ENCODE peak calls at places on chromosomes 3 and 15, in six cellular contexts. V, S, T, D, L and P are unnamed samples.

GRCh38 chr3:55409802-55410201 is 77.3 kb downstream of the WNT5A start:
- DNase-seq in V (no peak), S (no peak), T (no peak), D (no peak), L (no peak), P (no peak)

GRCh38 chr3:16187213-16187790 is 12.8 kb downstream of the GALNT15 start:
- DNase-seq in T (no peak), S (no peak), D (no peak), L (no peak), V (no peak), P (no peak)

GRCh38 chr3:127961963-127962362 is 46.9 kb downstream of the KBTBD12 start:
- DNase-seq in V (no peak), S (no peak), D (no peak), L (peak), T (no peak), P (no peak)

GRCh38 chr3:13318626-13319470 is 101.3 kb downstream of the NUP210 start:
- DNase-seq in D (no peak), V (no peak), T (no peak), S (no peak), L (no peak), P (no peak)

GRCh38 chr3:114527036-114527644 is 233.3 kb downstream of the TIGIT start:
- DNase-seq in L (peak), D (no peak), T (no peak), V (no peak), S (no peak), P (no peak)

GRCh38 chr3:126266850-126267168 is 86.4 kb upstream of the ALDH1L1 start:
- DNase-seq in V (no peak), D (no peak), S (no peak), T (no peak), L (no peak), P (no peak)

GRCh38 chr15:61216519-61216918 is 12.6 kb downstream of the RORA start:
- DNase-seq in V (no peak), T (no peak), S (no peak), D (no peak), L (peak), P (peak)

GRCh38 chr15:56699743-56700142 is 33.6 kb downstream of the ZNF280D start:
- DNase-seq in S (no peak), V (no peak), L (no peak), D (no peak), T (no peak), P (no peak)

GRCh38 chr3:193788189-193788946 is 195.4 kb downstream of the OPA1 start:
- DNase-seq in V (no peak), T (peak), L (peak), S (no peak), D (peak), P (peak)

GRCh38 chr15:86865920-86866319 is 786.2 kb downstream of the AGBL1 start:
- DNase-seq in L (no peak), V (no peak), T (no peak), D (no peak), S (no peak), P (no peak)

GRCh38 chr3:50515565-50516047 is 12.2 kb upstream of the CACNA2D2 start:
- DNase-seq in T (no peak), V (no peak), L (peak), D (peak), S (no peak), P (peak)

GRCh38 chr3:119643094-119643493 is 17.3 kb downstream of the POPDC2 start:
- DNase-seq in D (no peak), L (no peak), V (no peak), T (no peak), S (no peak), P (peak)

GRCh38 chr3:151430821-151431484 is 29.9 kb downstream of the IGSF10 start:
- DNase-seq in L (no peak), D (no peak), V (no peak), T (no peak), S (no peak), P (no peak)

GRCh38 chr15:75347222-75348033 is 589 bp downstream of the NEIL1 start:
- DNase-seq in D (peak), L (peak), S (no peak), T (peak), V (peak), P (peak)

GRCh38 chr3:189142527-189142926 is 29.2 kb upstream of the TPRG1 start:
- DNase-seq in V (no peak), L (no peak), S (no peak), D (no peak), T (no peak), P (no peak)

GRCh38 chr3:851098-851790 is 241.6 kb upstream of the CNTN6 start:
- DNase-seq in L (peak), T (no peak), S (no peak), V (no peak), D (no peak), P (peak)

GRCh38 chr3:11185564-11186317 is 31.4 kb downstream of the HRH1 start:
- DNase-seq in T (peak), L (no peak), S (peak), V (no peak), D (peak), P (no peak)

GRCh38 chr3:8854656-8855055 is 85.2 kb upstream of the OXTR start:
- DNase-seq in D (no peak), S (no peak), T (no peak), V (no peak), L (no peak), P (no peak)

GRCh38 chr3:177379045-177379444 is 181.8 kb upstream of the TBL1XR1 start:
- DNase-seq in L (peak), S (no peak), D (no peak), V (no peak), T (no peak), P (peak)

GRCh38 chr15:81166949-81167816 is 29.5 kb upstream of the IL16 start:
- DNase-seq in S (no peak), L (no peak), V (no peak), D (no peak), T (no peak), P (no peak)

GRCh38 chr3:172102123-172102882 is 62.9 kb downstream of the FNDC3B start:
- DNase-seq in L (no peak), D (no peak), V (no peak), T (no peak), S (no peak), P (no peak)

GRCh38 chr3:17494117-17494809 is 248.2 kb downstream of the TBC1D5 start:
- DNase-seq in D (no peak), S (peak), T (no peak), L (peak), V (no peak), P (no peak)

GRCh38 chr3:66314455-66314854 is 93.7 kb downstream of the SLC25A26 start:
- DNase-seq in D (no peak), V (no peak), L (no peak), S (no peak), T (no peak), P (no peak)

GRCh38 chr15:40772014-40772413 is 2.2 kb downstream of the C15orf62 start:
- DNase-seq in S (no peak), V (no peak), L (no peak), D (no peak), T (no peak), P (no peak)

GRCh38 chr15:40771242-40771641 is 1.5 kb downstream of the C15orf62 start:
- DNase-seq in T (no peak), L (no peak), D (no peak), V (no peak), S (no peak), P (no peak)

GRCh38 chr15:40768492-40769309 is 1.1 kb upstream of the C15orf62 start:
- DNase-seq in T (no peak), S (no peak), L (no peak), V (no peak), D (no peak), P (no peak)

GRCh38 chr15:40769310-40770146 is at the start of gene C15orf62:
- DNase-seq in D (no peak), V (peak), T (no peak), S (no peak), L (no peak), P (no peak)

DNA sequence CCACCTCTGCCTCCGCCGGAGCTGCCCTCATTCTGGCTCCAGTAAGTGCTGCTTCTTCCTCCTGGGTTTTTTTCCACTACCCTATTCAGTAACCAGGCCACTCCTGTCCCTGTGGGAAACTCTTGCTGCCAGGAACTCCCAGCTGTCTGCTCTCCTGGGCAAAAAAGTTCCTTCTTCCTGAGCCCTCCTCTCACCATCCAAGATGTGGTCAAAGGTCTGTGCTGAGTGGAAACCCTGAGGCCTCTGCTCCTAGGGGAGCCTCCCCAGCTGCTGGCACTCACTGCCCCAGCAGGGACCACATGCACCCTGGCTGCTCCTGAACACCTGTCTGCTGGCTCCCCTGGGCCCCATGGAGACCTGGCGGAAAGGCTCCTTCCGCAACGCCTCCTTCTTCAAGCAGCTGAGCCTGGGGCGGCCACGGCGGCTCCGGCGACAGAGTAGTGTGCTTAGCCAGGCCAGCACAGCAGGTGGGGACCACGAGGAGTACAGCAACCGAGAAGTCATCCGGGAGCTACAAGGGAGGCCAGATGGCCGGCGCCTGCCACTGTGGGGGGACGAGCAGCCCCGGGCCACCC is 454 bp downstream of the C15orf62 start:
- DNase-seq in T (no peak), D (no peak), S (no peak), V (peak), L (no peak), P (peak)
- H3K27ac ChIP-seq in T (peak), D (no peak), S (peak), V (peak), L (no peak), P (peak)

DNA sequence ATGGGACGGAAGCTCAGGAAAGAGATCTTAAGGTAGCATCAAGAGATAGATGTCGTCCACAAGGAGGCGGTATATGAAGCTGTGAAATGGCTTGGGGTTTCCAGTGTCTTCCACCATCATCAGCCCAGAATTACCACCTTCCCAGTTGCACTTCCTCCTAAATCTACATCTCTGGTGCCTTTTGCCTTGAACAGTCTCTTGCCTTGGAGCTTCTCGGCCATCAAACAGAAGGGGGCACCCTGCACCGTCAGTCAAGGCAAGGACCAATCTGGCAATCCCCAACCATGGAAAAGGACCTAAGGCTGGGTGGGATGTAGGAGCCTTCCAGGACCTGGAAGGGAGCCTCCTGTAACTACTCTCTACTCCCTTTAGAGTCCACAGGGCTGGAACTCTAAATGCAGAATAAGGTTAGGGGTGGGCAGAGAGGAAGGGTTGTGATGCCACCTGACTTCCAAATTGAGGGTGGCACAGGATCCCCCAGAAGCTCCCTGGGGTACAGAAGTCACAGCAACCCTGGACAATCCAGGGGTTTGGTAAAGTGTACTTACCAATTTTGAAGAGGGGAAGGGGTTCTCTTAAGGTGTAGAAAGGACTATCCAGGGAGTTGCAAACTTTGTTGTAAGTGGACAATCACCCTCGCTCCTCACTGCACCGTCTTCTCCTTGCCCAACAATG is 1.0 kb upstream of the RYR3 start:
- DNase-seq in L (peak), V (no peak), S (no peak), T (no peak), D (no peak), P (peak)
- H3K4me3 ChIP-seq in L (peak), V (no peak), S (no peak), T (no peak), D (no peak), P (no peak)

DNA sequence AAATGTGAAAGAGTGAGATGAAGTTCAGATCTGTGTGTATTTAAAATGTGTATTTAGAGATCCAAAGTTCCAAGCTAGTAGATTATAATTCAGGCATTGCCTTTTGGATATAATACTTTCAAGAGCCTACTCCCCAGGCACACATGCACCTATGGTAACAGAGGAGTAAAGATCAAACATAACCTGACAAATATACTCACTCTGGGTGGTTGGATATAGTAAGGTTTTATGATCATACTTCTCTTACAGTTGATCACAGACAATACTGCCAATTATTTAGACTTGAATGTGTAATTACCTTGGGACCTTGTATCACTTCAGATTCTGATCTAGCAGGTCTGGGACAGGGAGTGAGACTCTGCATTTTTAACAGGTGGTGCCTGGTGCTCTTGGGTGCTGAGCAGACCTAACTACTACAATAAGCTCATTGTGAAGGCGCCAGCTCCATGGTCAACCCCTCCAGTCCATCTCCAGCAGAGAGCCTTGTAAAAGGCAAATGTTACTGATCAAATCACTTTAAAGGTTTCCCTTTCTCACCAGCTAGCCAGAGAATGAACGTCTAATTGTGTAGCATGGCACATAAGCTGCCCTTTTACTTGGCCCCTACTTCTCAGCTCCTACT is 55.5 kb downstream of the NBEAL2 start:
- DNase-seq in D (no peak), L (no peak), S (no peak), V (no peak), T (no peak), P (no peak)
- TF ChIP-seq CTCF in D (no peak), L (no peak), S (no peak), V (no peak), T (no peak), P (no peak)

DNA sequence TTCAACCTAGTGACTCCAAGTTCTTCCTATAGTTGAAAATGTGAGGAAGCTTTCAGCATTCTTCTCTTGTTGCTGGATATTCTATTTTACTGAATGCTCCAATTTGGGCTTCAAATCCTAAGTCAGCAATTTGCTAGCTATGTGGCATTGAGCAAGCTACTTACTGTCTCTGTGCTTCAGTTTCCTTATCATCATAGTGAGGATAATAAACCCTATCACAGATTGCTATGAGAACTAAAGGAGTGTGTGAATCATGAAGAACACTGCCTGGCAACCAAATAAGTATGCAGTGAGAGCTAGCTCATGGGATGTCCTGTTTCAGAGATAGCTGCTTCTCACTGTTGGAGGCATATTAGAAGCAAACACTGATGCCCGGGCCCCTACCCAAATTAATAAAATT is 163.8 kb upstream of the CDIN1 start:
- DNase-seq in D (no peak), S (no peak), L (no peak), V (no peak), T (no peak), P (no peak)
- H3K27ac ChIP-seq in D (no peak), S (no peak), L (no peak), V (no peak), T (no peak), P (no peak)

GRCh38 chr3:53159415-53160135 is 1.4 kb upstream of the PRKCD start:
- DNase-seq in T (no peak), S (no peak), D (no peak), L (peak), V (peak), P (no peak)

GRCh38 chr3:53160335-53160659 is 712 bp upstream of the PRKCD start:
- DNase-seq in V (no peak), L (no peak), T (no peak), D (no peak), S (no peak), P (no peak)

GRCh38 chr3:53157974-53158580 is 2.9 kb upstream of the PRKCD start:
- DNase-seq in D (no peak), S (no peak), T (no peak), V (no peak), L (no peak), P (no peak)

GRCh38 chr3:53160660-53161344 is at the start of gene PRKCD:
- DNase-seq in L (peak), T (peak), V (peak), S (peak), D (peak), P (peak)

GRCh38 chr3:53158700-53159414 is 2.2 kb upstream of the PRKCD start:
- DNase-seq in L (no peak), S (no peak), T (no peak), D (no peak), V (no peak), P (no peak)
- H3K4me3 ChIP-seq in L (no peak), S (no peak), T (no peak), D (no peak), V (no peak), P (no peak)